ENCODE peak calls at places on chromosomes 2 and 18, in five cellular contexts. T, Y, I, K and S are unnamed samples.

GRCh38 chr2:235301202-235302076 is 192.4 kb upstream of the AGAP1 start:
- DNase-seq in K (no peak), Y (no peak), T (no peak), I (no peak), S (no peak)

GRCh38 chr2:7706791-7707190 is 789.6 kb downstream of the RNF144A start:
- DNase-seq in I (no peak), T (no peak), Y (no peak), K (no peak), S (no peak)

GRCh38 chr2:133862400-133862977 is 294.2 kb upstream of the NCKAP5 start:
- DNase-seq in T (no peak), I (no peak), K (no peak), Y (no peak), S (no peak)

GRCh38 chr18:50410894-50411293 is 36.0 kb downstream of the SKA1 start:
- DNase-seq in Y (no peak), K (no peak), T (no peak), I (no peak), S (no peak)

GRCh38 chr2:42147641-42148274 is 21.4 kb upstream of the EML4 start:
- DNase-seq in T (peak), K (no peak), I (no peak), Y (no peak), S (no peak)

GRCh38 chr2:74556159-74556558 is 1.6 kb downstream of the DOK1 start:
- DNase-seq in K (no peak), T (no peak), I (no peak), Y (no peak), S (no peak)

GRCh38 chr2:5290911-5291546 is 401.2 kb upstream of the SOX11 start:
- DNase-seq in T (no peak), K (no peak), Y (no peak), I (no peak), S (no peak)

GRCh38 chr2:35199298-35199697 is 1156.3 kb upstream of the CRIM1 start:
- DNase-seq in Y (no peak), I (no peak), K (no peak), T (no peak), S (no peak)

GRCh38 chr2:146128216-146128615 is 1608.3 kb upstream of the ZEB2 start:
- DNase-seq in I (no peak), K (no peak), Y (no peak), T (no peak), S (no peak)

GRCh38 chr2:120231564-120231973 is 8.4 kb upstream of the TMEM185B start:
- DNase-seq in T (no peak), K (no peak), Y (peak), I (no peak), S (no peak)